ENCODE peak calls at places on chromosomes 16 and 17, in six cellular contexts. One of them, this sample, is unnamed.
A peak's percentile ranks its signal among the peaks of the same experiment; 100 is the strongest.

GRCh38 chr17:66714046-66715023 is 120.6 kb upstream of the CACNG5 start:
- DNase-seq in left ventricle myocardium inferior: no peak
- DNase-seq in heart left ventricle: no peak
- DNase-seq in PC-9: no peak
- DNase-seq in pancreas: no peak
- DNase-seq in fibroblast of lung: no peak
- DNase-seq in this sample: no peak

GRCh38 chr16:14545346-14545884 is 84.6 kb downstream of the PARN start:
- DNase-seq in fibroblast of lung: peak; percentile 70
- DNase-seq in pancreas: no peak
- DNase-seq in left ventricle myocardium inferior: no peak
- DNase-seq in heart left ventricle: no peak
- DNase-seq in PC-9: no peak
- DNase-seq in this sample: no peak

GRCh38 chr16:30692381-30693074 is 6.4 kb upstream of the SRCAP start:
- DNase-seq in pancreas: no peak
- DNase-seq in fibroblast of lung: no peak
- DNase-seq in heart left ventricle: no peak
- DNase-seq in PC-9: no peak
- DNase-seq in left ventricle myocardium inferior: no peak
- DNase-seq in this sample: no peak

GRCh38 chr17:43175213-43176118 is 4.5 kb downstream of the NBR1 start:
- DNase-seq in fibroblast of lung: peak; percentile 80
- DNase-seq in left ventricle myocardium inferior: no peak
- DNase-seq in heart left ventricle: no peak
- DNase-seq in PC-9: no peak
- DNase-seq in pancreas: no peak
- DNase-seq in this sample: no peak

GRCh38 chr17:66892286-66892685 is 57.4 kb downstream of the CACNG5 start:
- DNase-seq in left ventricle myocardium inferior: no peak
- DNase-seq in heart left ventricle: no peak
- DNase-seq in pancreas: no peak
- DNase-seq in PC-9: no peak
- DNase-seq in fibroblast of lung: peak; percentile 10
- DNase-seq in this sample: no peak

GRCh38 chr17:37490638-37491614 is 1.2 kb downstream of the DUSP14 start:
- DNase-seq in PC-9: peak; percentile 50
- DNase-seq in pancreas: no peak
- DNase-seq in heart left ventricle: no peak
- DNase-seq in fibroblast of lung: peak; percentile 89
- DNase-seq in left ventricle myocardium inferior: peak; percentile 26
- DNase-seq in this sample: no peak

GRCh38 chr17:63185420-63185819 is 219.4 kb downstream of the TANC2 start:
- DNase-seq in left ventricle myocardium inferior: no peak
- DNase-seq in PC-9: no peak
- DNase-seq in heart left ventricle: no peak
- DNase-seq in pancreas: no peak
- DNase-seq in fibroblast of lung: no peak
- DNase-seq in this sample: no peak

GRCh38 chr17:49496183-49496865 is 1.2 kb downstream of the NGFR start:
- DNase-seq in pancreas: peak; percentile 88
- DNase-seq in fibroblast of lung: peak; percentile 44
- DNase-seq in heart left ventricle: peak; percentile 90
- DNase-seq in left ventricle myocardium inferior: peak; percentile 79
- DNase-seq in PC-9: peak; percentile 63
- DNase-seq in this sample: peak; percentile 92

GRCh38 chr17:51435171-51435552 is 174.8 kb downstream of the UTP18 start:
- DNase-seq in pancreas: no peak
- DNase-seq in PC-9: no peak
- DNase-seq in left ventricle myocardium inferior: no peak
- DNase-seq in heart left ventricle: no peak
- DNase-seq in fibroblast of lung: no peak
- DNase-seq in this sample: no peak

GRCh38 chr17:18141210-18141803 is 32.8 kb downstream of the MYO15A start:
- DNase-seq in pancreas: no peak
- DNase-seq in fibroblast of lung: peak; percentile 36
- DNase-seq in heart left ventricle: no peak
- DNase-seq in left ventricle myocardium inferior: no peak
- DNase-seq in PC-9: peak; percentile 30
- DNase-seq in this sample: peak; percentile 26

GRCh38 chr17:6936370-6937028 is 59.4 kb upstream of the ALOX12 start:
- DNase-seq in fibroblast of lung: peak; percentile 24
- DNase-seq in left ventricle myocardium inferior: no peak
- DNase-seq in pancreas: no peak
- DNase-seq in heart left ventricle: no peak
- DNase-seq in PC-9: peak; percentile 60
- DNase-seq in this sample: peak; percentile 13

GRCh38 chr17:3738562-3739295 is 15.0 kb downstream of the HASPIN start:
- DNase-seq in PC-9: peak; percentile 45
- DNase-seq in fibroblast of lung: peak; percentile 37
- DNase-seq in heart left ventricle: no peak
- DNase-seq in pancreas: peak; percentile 89
- DNase-seq in left ventricle myocardium inferior: no peak
- DNase-seq in this sample: no peak
- H3K36me3 ChIP-seq in PC-9: no peaks in the 10 kb centered on the region
- H3K36me3 ChIP-seq in fibroblast of lung: no peaks in the 10 kb centered on the region
- H3K36me3 ChIP-seq in heart left ventricle: no peaks in the 10 kb centered on the region
- H3K36me3 ChIP-seq in pancreas: no peaks in the 10 kb centered on the region
- H3K36me3 ChIP-seq in left ventricle myocardium inferior: no peaks in the 10 kb centered on the region
- H3K36me3 ChIP-seq in this sample: no peaks in the 10 kb centered on the region

DNA sequence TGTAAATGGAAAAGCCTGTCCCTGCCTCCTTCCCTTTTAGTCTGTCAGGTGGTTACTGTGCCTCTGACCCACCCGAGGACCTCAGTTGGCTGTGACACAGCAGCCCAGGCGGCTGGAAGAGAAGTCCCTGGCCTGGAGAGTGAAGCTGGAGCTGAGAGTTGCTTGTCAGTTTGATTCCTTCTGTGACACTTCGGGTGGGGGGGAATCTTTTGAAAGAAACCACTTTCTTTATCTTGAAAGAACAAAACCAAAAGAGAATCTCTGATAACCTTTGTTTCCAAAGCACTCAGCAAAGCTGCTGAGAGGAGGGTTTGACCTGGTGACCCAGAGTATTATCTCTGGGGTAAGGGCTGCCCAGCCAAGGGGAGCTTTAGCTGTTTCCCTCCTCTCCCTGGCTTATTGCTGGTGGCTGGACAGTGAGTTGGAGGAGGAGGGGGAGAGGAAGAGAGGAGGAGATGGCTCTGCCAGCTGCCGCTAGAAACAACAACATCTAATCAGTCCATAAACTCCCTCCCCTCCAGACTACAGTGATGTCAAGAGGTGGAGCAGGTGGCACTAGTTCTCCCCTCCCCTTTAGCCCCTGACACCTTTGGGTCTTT is 34.0 kb downstream of the YPEL2 start:
- DNase-seq in fibroblast of lung: no peak
- DNase-seq in left ventricle myocardium inferior: no peak
- DNase-seq in PC-9: no peak
- DNase-seq in heart left ventricle: no peak
- DNase-seq in pancreas: no peak
- DNase-seq in this sample: peak; percentile 35
- H3K4me3 ChIP-seq in fibroblast of lung: no peak overlapping the region
- H3K4me3 ChIP-seq in left ventricle myocardium inferior: peak overlapping the region; percentile 35
- H3K4me3 ChIP-seq in PC-9: no peak overlapping the region
- H3K4me3 ChIP-seq in heart left ventricle: no peak overlapping the region
- H3K4me3 ChIP-seq in pancreas: no peak overlapping the region
- H3K4me3 ChIP-seq in this sample: no peak overlapping the region

DNA sequence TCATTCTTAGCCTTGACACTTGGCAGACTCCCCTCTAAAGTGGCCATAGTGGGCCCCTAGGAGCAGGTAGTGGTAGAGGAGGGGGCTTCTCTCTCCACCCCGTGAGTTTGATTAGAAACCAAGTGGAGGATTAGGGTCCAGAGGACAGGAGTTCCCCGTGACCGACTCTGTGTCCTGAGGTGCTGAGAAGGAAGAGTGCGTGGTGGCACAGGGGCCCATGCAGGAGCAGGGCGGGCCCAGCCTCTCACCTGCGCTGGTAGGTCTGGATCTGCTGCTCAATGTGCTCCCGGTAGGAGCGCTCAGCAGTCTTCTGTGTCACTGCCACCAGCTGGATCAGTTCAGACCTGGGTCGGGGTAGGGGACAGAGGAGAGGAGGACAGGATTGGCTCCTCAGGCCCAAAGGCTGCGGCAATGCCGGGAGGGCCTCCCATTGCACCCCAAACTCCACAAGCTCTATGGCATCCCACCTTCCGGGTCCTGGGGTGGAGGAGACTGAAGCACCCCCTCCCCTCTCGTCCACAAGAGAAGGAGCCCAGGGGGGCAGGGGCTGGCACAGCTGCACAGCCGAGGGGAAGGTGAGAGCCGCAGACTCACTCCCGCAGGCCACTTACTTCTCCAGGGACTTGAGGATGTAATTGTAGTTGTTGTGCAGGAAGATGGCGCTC is 6.2 kb downstream of the ZACN start:
- DNase-seq in left ventricle myocardium inferior: no peak
- DNase-seq in heart left ventricle: no peak
- DNase-seq in pancreas: no peak
- DNase-seq in fibroblast of lung: no peak
- DNase-seq in PC-9: no peak
- DNase-seq in this sample: no peak
- H3K36me3 ChIP-seq in left ventricle myocardium inferior: peaks cover 71% of the 10 kb centered on the region
- H3K36me3 ChIP-seq in heart left ventricle: peaks cover 79% of the 10 kb centered on the region
- H3K36me3 ChIP-seq in pancreas: peaks cover 69% of the 10 kb centered on the region
- H3K36me3 ChIP-seq in fibroblast of lung: peaks cover 30% of the 10 kb centered on the region
- H3K36me3 ChIP-seq in PC-9: no peaks in the 10 kb centered on the region
- H3K36me3 ChIP-seq in this sample: peaks cover 25% of the 10 kb centered on the region

GRCh38 chr16:57577691-57578224 is 35.3 kb downstream of the ADGRG5 start:
- DNase-seq in pancreas: no peak
- DNase-seq in left ventricle myocardium inferior: no peak
- DNase-seq in fibroblast of lung: no peak
- DNase-seq in PC-9: no peak
- DNase-seq in heart left ventricle: no peak
- DNase-seq in this sample: no peak
- H3K4me3 ChIP-seq in pancreas: no peak overlapping the region
- H3K4me3 ChIP-seq in left ventricle myocardium inferior: no peak overlapping the region
- H3K4me3 ChIP-seq in fibroblast of lung: no peak overlapping the region
- H3K4me3 ChIP-seq in PC-9: no peak overlapping the region
- H3K4me3 ChIP-seq in heart left ventricle: no peak overlapping the region
- H3K4me3 ChIP-seq in this sample: no peak overlapping the region

GRCh38 chr16:791131-791530 is 2.7 kb downstream of the CHTF18 start:
- DNase-seq in pancreas: no peak
- DNase-seq in heart left ventricle: no peak
- DNase-seq in fibroblast of lung: no peak
- DNase-seq in left ventricle myocardium inferior: no peak
- DNase-seq in PC-9: no peak
- DNase-seq in this sample: no peak
- H3K36me3 ChIP-seq in pancreas: no peaks in the 10 kb centered on the region
- H3K36me3 ChIP-seq in heart left ventricle: peaks cover 7% of the 10 kb centered on the region
- H3K36me3 ChIP-seq in fibroblast of lung: peaks cover 11% of the 10 kb centered on the region
- H3K36me3 ChIP-seq in left ventricle myocardium inferior: peaks cover 8% of the 10 kb centered on the region
- H3K36me3 ChIP-seq in PC-9: no peaks in the 10 kb centered on the region
- H3K36me3 ChIP-seq in this sample: peaks cover 35% of the 10 kb centered on the region

GRCh38 chr17:81219476-81220180 is 3.1 kb downstream of the CEP131 start:
- DNase-seq in fibroblast of lung: no peak
- DNase-seq in pancreas: peak; percentile 68
- DNase-seq in heart left ventricle: no peak
- DNase-seq in PC-9: no peak
- DNase-seq in left ventricle myocardium inferior: no peak
- DNase-seq in this sample: no peak

GRCh38 chr17:81222620-81222905 is 202 bp downstream of the CEP131 start:
- DNase-seq in PC-9: no peak
- DNase-seq in fibroblast of lung: no peak
- DNase-seq in left ventricle myocardium inferior: no peak
- DNase-seq in pancreas: no peak
- DNase-seq in heart left ventricle: no peak
- DNase-seq in this sample: no peak

GRCh38 chr17:81221842-81222619 is 734 bp downstream of the CEP131 start:
- DNase-seq in pancreas: peak; percentile 75
- DNase-seq in heart left ventricle: no peak
- DNase-seq in fibroblast of lung: no peak
- DNase-seq in left ventricle myocardium inferior: no peak
- DNase-seq in PC-9: no peak
- DNase-seq in this sample: no peak

GRCh38 chr17:81222906-81223757 is at the start of gene CEP131:
- DNase-seq in pancreas: peak; percentile 100
- DNase-seq in fibroblast of lung: peak; percentile 97
- DNase-seq in heart left ventricle: peak; percentile 100
- DNase-seq in left ventricle myocardium inferior: peak; percentile 100
- DNase-seq in PC-9: peak; percentile 100
- DNase-seq in this sample: peak; percentile 100

GRCh38 chr17:81221371-81221841 is 1.4 kb downstream of the CEP131 start:
- DNase-seq in pancreas: no peak
- DNase-seq in heart left ventricle: no peak
- DNase-seq in fibroblast of lung: no peak
- DNase-seq in left ventricle myocardium inferior: no peak
- DNase-seq in PC-9: no peak
- DNase-seq in this sample: no peak
- H3K4me3 ChIP-seq in pancreas: no peak overlapping the region
- H3K4me3 ChIP-seq in heart left ventricle: no peak overlapping the region
- H3K4me3 ChIP-seq in fibroblast of lung: no peak overlapping the region
- H3K4me3 ChIP-seq in left ventricle myocardium inferior: peak overlapping the region; percentile 89
- H3K4me3 ChIP-seq in PC-9: peak overlapping the region; percentile 81
- H3K4me3 ChIP-seq in this sample: no peak overlapping the region

This sample was measured in BE2C.